ENCODE peak calls at places on chromosomes 2 and 18, in eight cellular contexts. S is body of pancreas, J is heart left ventricle, L is tibial nerve, N is suprapubic skin, R is K562, Q is sigmoid colon, X is Peyer's patch. K is an unnamed sample.

GRCh38 chr2:238883315-238884004 is 35.6 kb downstream of the TWIST2 start:
- DNase-seq in S (no peak), J (no peak), L (no peak), N (no peak), R (no peak), Q (no peak), X (no peak), K (no peak)

GRCh38 chr18:51082571-51083264 is 52.7 kb downstream of the SMAD4 start:
- DNase-seq in S (no peak), J (no peak), L (no peak), N (no peak), R (no peak), Q (no peak), X (no peak), K (no peak)

GRCh38 chr2:75098856-75099255 is 100.5 kb downstream of the TACR1 start:
- DNase-seq in S (no peak), J (no peak), L (no peak), N (no peak), R (no peak), Q (no peak), X (no peak), K (no peak)

GRCh38 chr2:222819722-222820333 is 41.0 kb upstream of the ACSL3 start:
- DNase-seq in S (no peak), J (no peak), L (no peak), N (no peak), R (no peak), Q (no peak), X (no peak), K (no peak)

GRCh38 chr2:241354668-241355658 is 1.1 kb upstream of the FARP2 start:
- DNase-seq in S (peak), J (peak), L (peak), N (peak), R (peak), Q (peak), X (peak), K (peak)

GRCh38 chr2:235859651-235860050 is 308.5 kb downstream of the GBX2 start:
- DNase-seq in S (no peak), J (peak), L (no peak), N (no peak), R (no peak), Q (peak), X (no peak), K (no peak)

GRCh38 chr2:150126839-150127238 is 360.6 kb downstream of the RND3 start:
- DNase-seq in S (no peak), J (no peak), L (no peak), N (no peak), R (no peak), Q (no peak), X (no peak), K (no peak)

GRCh38 chr2:74001121-74001520 is 16.4 kb downstream of the TET3 start:
- DNase-seq in S (no peak), J (no peak), L (no peak), N (no peak), R (no peak), Q (no peak), X (no peak), K (no peak)

GRCh38 chr2:222423632-222424280 is 587 bp upstream of the SGPP2 start:
- DNase-seq in S (no peak), J (no peak), L (no peak), N (no peak), R (no peak), Q (no peak), X (no peak), K (no peak)

GRCh38 chr2:16869711-16870110 is 204.1 kb upstream of the CYRIA start:
- DNase-seq in S (no peak), J (no peak), L (no peak), N (no peak), R (no peak), Q (no peak), X (no peak), K (no peak)

GRCh38 chr2:16870677-16871076 is 205.0 kb upstream of the CYRIA start:
- DNase-seq in S (no peak), J (no peak), L (no peak), N (no peak), R (no peak), Q (no peak), X (no peak), K (no peak)

DNA sequence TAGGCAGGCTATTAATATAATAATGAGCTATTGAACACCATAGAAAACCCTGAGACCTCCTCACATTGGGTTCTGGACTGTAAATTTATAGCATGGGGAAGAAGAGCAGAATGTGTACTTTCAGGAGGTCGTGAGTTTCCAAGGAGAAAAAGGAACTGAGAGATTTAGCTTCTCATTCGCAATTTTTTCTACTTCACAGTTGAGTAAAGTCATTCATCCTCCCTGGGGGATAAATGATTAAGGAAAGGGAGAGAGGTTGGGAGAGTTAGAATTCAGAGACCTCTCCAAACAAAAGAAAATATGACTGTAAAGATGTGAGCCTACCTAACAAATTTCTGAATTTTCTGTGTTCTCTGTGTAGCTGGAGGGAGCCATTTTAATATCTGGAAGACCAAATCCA is 205.8 kb upstream of the CYRIA start:
- DNase-seq in S (no peak), J (no peak), L (no peak), N (no peak), R (no peak), Q (no peak), X (no peak), K (no peak)
- H3K4me3 ChIP-seq in S (no peak), J (no peak), L (no peak), N (no peak), R (no peak), Q (no peak), X (no peak), K (no peak)

GRCh38 chr2:227462463-227462951 is 9.4 kb upstream of the AGFG1 start:
- DNase-seq in S (no peak), J (no peak), L (no peak), N (no peak), R (peak), Q (no peak), X (no peak), K (no peak)

GRCh38 chr2:227460833-227461232 is 11.1 kb upstream of the AGFG1 start:
- DNase-seq in S (no peak), J (no peak), L (no peak), N (no peak), R (no peak), Q (no peak), X (no peak), K (no peak)

GRCh38 chr2:227461878-227462462 is 10.0 kb upstream of the AGFG1 start:
- DNase-seq in S (no peak), J (no peak), L (no peak), N (no peak), R (no peak), Q (no peak), X (no peak), K (no peak)

GRCh38 chr2:227462972-227463931 is 8.7 kb upstream of the AGFG1 start:
- DNase-seq in S (no peak), J (no peak), L (no peak), N (no peak), R (no peak), Q (no peak), X (no peak), K (no peak)

GRCh38 chr2:227460079-227460485 is 11.9 kb upstream of the AGFG1 start:
- DNase-seq in S (no peak), J (no peak), L (no peak), N (no peak), R (no peak), Q (no peak), X (no peak), K (no peak)
- TF ChIP-seq POLR2A in S (no peak), J (no peak), L (no peak), N (no peak), R (no peak), Q (no peak), X (no peak), K (no peak)

GRCh38 chr2:96143848-96144480 is 1.3 kb downstream of the DUSP2 start:
- DNase-seq in S (peak), J (no peak), L (no peak), N (peak), R (no peak), Q (peak), X (peak), K (no peak)
- TF ChIP-seq CTCF in S (no peak), J (no peak), L (no peak), N (no peak), R (no peak), Q (no peak), X (peak), K (no peak)

GRCh38 chr2:170975127-170975942 is 46.3 kb downstream of the GORASP2 start:
- DNase-seq in S (no peak), J (no peak), L (no peak), N (no peak), R (no peak), Q (no peak), X (no peak), K (no peak)

GRCh38 chr2:170975943-170976270 is 46.9 kb downstream of the GORASP2 start:
- DNase-seq in S (no peak), J (no peak), L (no peak), N (no peak), R (no peak), Q (no peak), X (no peak), K (no peak)

GRCh38 chr2:170973225-170973491 is 44.1 kb downstream of the GORASP2 start:
- DNase-seq in S (no peak), J (no peak), L (no peak), N (no peak), R (no peak), Q (no peak), X (no peak), K (no peak)

GRCh38 chr2:170973492-170974303 is 44.6 kb downstream of the GORASP2 start:
- DNase-seq in S (peak), J (peak), L (peak), N (peak), R (peak), Q (peak), X (peak), K (peak)

DNA sequence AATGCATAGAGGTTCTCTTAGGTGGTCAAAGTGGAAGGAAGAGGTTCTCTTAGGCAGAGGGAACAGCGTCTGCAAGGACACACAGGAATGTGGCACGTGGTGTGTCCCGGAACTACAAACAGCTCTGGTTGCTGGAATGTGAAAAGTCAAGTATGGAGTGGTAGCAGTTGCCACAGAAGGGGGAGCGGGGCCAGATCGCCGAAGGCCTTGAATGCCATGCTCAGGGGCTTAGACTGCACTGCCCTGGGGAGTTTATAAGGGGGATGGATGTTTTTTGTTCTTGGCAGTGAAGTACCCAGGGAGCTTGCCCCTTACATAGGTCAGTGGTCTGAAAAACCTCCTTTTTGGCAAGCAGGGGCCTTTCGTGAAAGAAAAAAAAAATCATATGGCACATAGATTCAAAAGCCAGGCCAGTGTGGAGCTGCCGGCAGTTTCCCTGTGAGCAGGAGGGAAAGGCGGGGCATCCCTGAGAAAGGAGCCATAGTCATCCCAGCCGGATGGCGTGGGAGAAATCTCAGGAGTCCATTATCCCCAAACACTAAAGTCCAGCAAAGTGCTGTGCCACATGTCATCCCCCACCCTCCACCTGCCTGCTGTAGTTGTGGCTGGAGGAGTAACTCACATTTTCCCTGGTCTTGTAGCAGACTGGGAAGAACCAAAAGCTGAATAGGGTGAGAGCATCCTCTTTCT is 45.4 kb downstream of the GORASP2 start:
- DNase-seq in S (peak), J (no peak), L (no peak), N (no peak), R (no peak), Q (no peak), X (no peak), K (no peak)
- H3K4me3 ChIP-seq in S (no peak), J (peak), L (peak), N (peak), R (peak), Q (peak), X (peak), K (peak)

GRCh38 chr2:85431787-85432186 is 13.3 kb downstream of the SH2D6 start:
- DNase-seq in S (no peak), J (no peak), L (no peak), N (no peak), R (no peak), Q (no peak), X (no peak), K (no peak)
- TF ChIP-seq POLR2A in S (no peak), J (no peak), L (no peak), N (no peak), R (no peak), Q (no peak), X (no peak), K (no peak)

GRCh38 chr2:100861340-100861739 is 41.4 kb downstream of the NPAS2 start:
- DNase-seq in S (no peak), J (no peak), L (no peak), N (no peak), R (no peak), Q (no peak), X (no peak), K (no peak)

GRCh38 chr2:100857341-100857740 is 37.4 kb downstream of the NPAS2 start:
- DNase-seq in S (no peak), J (no peak), L (no peak), N (no peak), R (no peak), Q (no peak), X (no peak), K (no peak)

GRCh38 chr2:100862081-100862480 is 42.1 kb downstream of the NPAS2 start:
- DNase-seq in S (no peak), J (no peak), L (no peak), N (no peak), R (no peak), Q (no peak), X (no peak), K (no peak)

GRCh38 chr2:100857915-100858314 is 38.0 kb downstream of the NPAS2 start:
- DNase-seq in S (no peak), J (no peak), L (no peak), N (no peak), R (no peak), Q (no peak), X (no peak), K (peak)

DNA sequence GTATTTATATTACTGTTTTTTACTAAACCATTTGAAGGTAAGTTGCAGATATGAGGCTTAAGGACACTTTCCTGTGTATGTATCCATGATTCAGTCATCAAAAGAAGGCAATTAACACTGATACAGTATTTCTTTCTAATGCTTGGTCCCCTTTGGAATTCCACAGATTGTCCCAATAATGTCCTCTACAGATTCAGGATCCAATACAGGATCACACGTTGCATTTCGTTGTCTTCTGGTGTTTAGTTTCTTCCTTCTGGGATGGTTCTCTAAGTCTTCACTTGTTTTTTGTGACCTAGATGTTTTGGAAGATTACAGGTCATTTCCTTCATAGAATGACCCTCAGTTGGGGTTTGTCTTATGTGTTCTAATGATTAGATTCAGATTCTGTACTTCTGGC is 40.0 kb downstream of the NPAS2 start:
- DNase-seq in S (no peak), J (no peak), L (no peak), N (no peak), R (no peak), Q (no peak), X (no peak), K (no peak)
- TF ChIP-seq CTCF in S (no peak), J (no peak), L (no peak), N (no peak), R (no peak), Q (no peak), X (no peak), K (no peak)

GRCh38 chr2:217394510-217395351 is 534.9 kb upstream of the TNP1 start:
- DNase-seq in S (no peak), J (no peak), L (no peak), N (no peak), R (no peak), Q (no peak), X (no peak), K (no peak)
- H3K4me3 ChIP-seq in S (no peak), J (no peak), L (no peak), N (no peak), R (no peak), Q (no peak), X (no peak), K (no peak)